ENCODE peak calls at places on chromosome 15, in four cellular contexts. A is breast epithelium, W is ovary, J is suprapubic skin. U is an unnamed sample.
A peak's percentile ranks its signal among the peaks of the same experiment; 100 is the strongest.

GRCh38 chr15:88736204-88736603 is 67.0 kb upstream of the ACAN start:
- DNase-seq in A (no peak), W (no peak), J (no peak), U (no peak)

GRCh38 chr15:101255615-101256350 is 3.9 kb upstream of the CHSY1 start:
- DNase-seq in J (no peak), A (no peak), W (peak; percentile 43), U (peak; percentile 61)

GRCh38 chr15:57540736-57541135 is 51.0 kb upstream of the MYZAP start:
- DNase-seq in W (no peak), A (no peak), J (no peak), U (no peak)

GRCh38 chr15:92608866-92609700 is 46.5 kb downstream of the FAM174B start:
- DNase-seq in J (no peak), W (no peak), A (peak; percentile 20), U (peak; percentile 74)

GRCh38 chr15:32733276-32733675 is 15.5 kb downstream of the GREM1 start:
- DNase-seq in J (no peak), W (no peak), A (no peak), U (no peak)

GRCh38 chr15:31020542-31020941 is 29.1 kb upstream of the MTMR10 start:
- DNase-seq in W (no peak), J (no peak), A (no peak), U (no peak)

GRCh38 chr15:58958811-58959210 is 25.3 kb upstream of the SLTM start:
- DNase-seq in J (no peak), W (no peak), A (no peak), U (no peak)

GRCh38 chr15:65829150-65829764 is 37.2 kb upstream of the DENND4A start:
- DNase-seq in J (no peak), W (no peak), A (no peak), U (no peak)

GRCh38 chr15:98421419-98422085 is 226.8 kb upstream of the IGF1R start:
- DNase-seq in J (peak; percentile 76), W (peak; percentile 61), A (peak; percentile 70), U (peak; percentile 47)

GRCh38 chr15:81863157-81863556 is 182.7 kb downstream of the MEX3B start:
- DNase-seq in W (no peak), J (no peak), A (no peak), U (no peak)

GRCh38 chr15:100334015-100334414 is 7.8 kb downstream of the ADAMTS17 start:
- DNase-seq in J (no peak), W (no peak), A (no peak), U (no peak)

GRCh38 chr15:100211855-100212850 is 129.6 kb downstream of the ADAMTS17 start:
- DNase-seq in J (peak; percentile 20), W (no peak), A (no peak), U (no peak)

GRCh38 chr15:74387988-74388955 is 20.8 kb upstream of the CYP11A1 start:
- DNase-seq in W (no peak), A (no peak), J (no peak), U (no peak)

GRCh38 chr15:65634381-65634780 is 12.6 kb downstream of the SLC24A1 start:
- DNase-seq in A (no peak), W (no peak), J (no peak), U (no peak)

GRCh38 chr15:56243774-56244236 is at the start of gene RFX7:
- DNase-seq in A (peak; percentile 60), J (peak; percentile 76), W (peak; percentile 71), U (peak; percentile 92)

GRCh38 chr15:25060996-25061620 is 106.3 kb downstream of the SNRPN start:
- DNase-seq in W (no peak), J (peak; percentile 42), A (peak; percentile 14), U (no peak)

GRCh38 chr15:59976480-59976879 is 27.6 kb upstream of the FOXB1 start:
- DNase-seq in W (no peak), A (no peak), J (no peak), U (no peak)

GRCh38 chr15:77420610-77421369 is at the start of gene HMG20A:
- DNase-seq in W (peak; percentile 75), J (peak; percentile 77), A (peak; percentile 55), U (peak; percentile 37)
- TF ChIP-seq CTCF in W (no peak), J (no peak), A (no peak), U (no peak)

GRCh38 chr15:44530653-44531052 is 6.3 kb upstream of the EIF3J start:
- DNase-seq in W (no peak), A (no peak), J (no peak), U (no peak)
- H3K4me3 ChIP-seq in W (no peak overlapping the region), A (no peak overlapping the region), J (no peak overlapping the region), U (no peak overlapping the region)

DNA sequence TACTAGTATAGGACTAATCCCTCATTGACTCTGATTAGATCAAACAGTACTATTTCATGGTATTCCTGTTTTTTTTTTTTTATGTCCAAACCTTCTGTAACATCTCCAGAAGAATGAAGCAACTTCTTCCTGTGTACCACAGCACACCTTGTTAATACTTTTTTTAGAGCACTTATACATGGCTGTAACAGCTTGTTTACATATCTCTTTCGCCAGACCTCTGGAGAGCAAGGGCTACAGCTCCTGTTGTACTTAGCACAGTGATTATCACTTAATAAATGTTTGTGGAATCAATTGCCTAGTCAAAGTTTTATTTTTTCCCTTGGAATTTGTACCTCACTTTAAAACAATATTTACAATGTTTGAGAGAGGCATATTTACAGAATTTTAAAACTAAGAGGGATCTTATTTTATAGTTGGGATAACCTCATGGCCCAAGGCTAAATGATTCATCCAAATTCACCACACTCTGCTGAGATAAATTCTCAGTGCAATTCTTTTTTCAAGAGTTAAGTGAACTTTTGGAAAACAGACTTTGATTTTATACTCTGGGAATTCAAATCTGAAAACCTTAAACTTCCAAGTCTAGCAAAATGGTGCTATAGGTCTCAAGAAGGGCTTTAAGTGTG is 9.1 kb upstream of the GATM start:
- DNase-seq in W (no peak), A (no peak), J (no peak), U (no peak)
- TF ChIP-seq POLR2A in W (no peak), A (no peak), J (no peak), U (no peak)

GRCh38 chr15:67154249-67154648 is 88.8 kb downstream of the SMAD3 start:
- DNase-seq in J (no peak), A (no peak), W (no peak), U (no peak)
- TF ChIP-seq CTCF in J (no peak), A (no peak), W (no peak), U (no peak)